ENCODE peak calls at places on chromosomes 13 and 19, in ten cellular contexts. A is heart right ventricle; B is neural progenitor cell; U is fibroblast of lung; F is aorta; K is heart left ventricle; W is HCT116; Z is ascending aorta; P is CD8-positive, alpha-beta T cell; C is left ventricle myocardium inferior. D is an unnamed sample. For H3K9me3, the result is how much of the 10 kb centered on the place peaks cover.

GRCh38 chr13:73190477-73190876 is 131.7 kb downstream of the KLF5 start:
- DNase-seq in K (no peak), F (no peak), A (no peak), Z (no peak), C (no peak), U (peak), B (no peak), P (no peak), W (no peak), D (no peak)

GRCh38 chr19:4717191-4717965 is 6.3 kb downstream of the DPP9 start:
- DNase-seq in P (no peak), K (no peak), W (no peak), A (no peak), F (no peak), Z (no peak), U (peak), B (no peak), C (no peak), D (no peak)

GRCh38 chr13:93775507-93776108 is 549.0 kb downstream of the GPC6 start:
- DNase-seq in Z (no peak), U (peak), A (no peak), W (no peak), K (no peak), P (no peak), B (no peak), F (no peak), C (no peak), D (no peak)

GRCh38 chr13:89267734-89268133 is 1596.6 kb downstream of the SLITRK5 start:
- DNase-seq in U (peak), P (no peak), K (no peak), F (no peak), B (no peak), C (no peak), A (no peak), Z (no peak), W (no peak), D (no peak)

GRCh38 chr13:112793545-112794445 is 104.0 kb downstream of the ATP11A start:
- DNase-seq in U (no peak), F (no peak), C (no peak), W (no peak), P (no peak), B (no peak), Z (no peak), K (no peak), A (no peak), D (peak)

GRCh38 chr19:17118957-17119356 is 43.4 kb downstream of the MYO9B start:
- DNase-seq in U (no peak), W (no peak), C (no peak), Z (no peak), P (no peak), B (no peak), K (no peak), F (no peak), A (no peak), D (no peak)

GRCh38 chr19:10812902-10813404 is 23.1 kb downstream of the TMED1 start:
- DNase-seq in A (no peak), W (no peak), B (no peak), C (no peak), K (peak), Z (peak), P (no peak), F (peak), U (peak), D (peak)

GRCh38 chr13:26571518-26571917 is 14.0 kb downstream of the WASF3 start:
- DNase-seq in U (no peak), B (no peak), C (no peak), Z (no peak), F (no peak), K (no peak), P (no peak), A (no peak), W (no peak), D (no peak)

GRCh38 chr13:100029930-100030329 is 48.3 kb downstream of the ZIC2 start:
- DNase-seq in Z (no peak), C (no peak), U (no peak), W (no peak), A (no peak), F (no peak), P (no peak), K (no peak), B (no peak), D (no peak)

GRCh38 chr13:43669101-43669500 is 117.7 kb downstream of the ENOX1 start:
- DNase-seq in W (no peak), P (no peak), Z (no peak), U (no peak), C (no peak), A (no peak), B (peak), K (no peak), F (no peak), D (no peak)

GRCh38 chr13:42007844-42008243 is 40.6 kb upstream of the DGKH start:
- DNase-seq in W (no peak), U (peak), Z (no peak), K (no peak), P (no peak), F (no peak), B (no peak), A (no peak), C (no peak), D (no peak)

GRCh38 chr13:46052314-46053161 is at the start of gene ZC3H13:
- DNase-seq in U (peak), F (peak), Z (peak), W (peak), K (peak), P (peak), A (peak), C (peak), B (peak), D (peak)

GRCh38 chr13:44107357-44108121 is 227.8 kb downstream of the LACC1 start:
- DNase-seq in C (no peak), A (no peak), B (no peak), W (no peak), F (no peak), P (no peak), Z (no peak), U (no peak), K (no peak), D (no peak)

GRCh38 chr13:51818771-51819511 is 15.0 kb upstream of the DHRS12 start:
- DNase-seq in K (no peak), U (peak), B (no peak), P (peak), A (no peak), F (peak), Z (no peak), W (no peak), C (no peak), D (no peak)

GRCh38 chr13:113941571-113942191 is 32.2 kb downstream of the C13orf46 start:
- DNase-seq in A (no peak), W (no peak), P (no peak), K (peak), C (peak), U (peak), F (no peak), Z (no peak), B (no peak), D (no peak)

GRCh38 chr19:6772028-6772865 is at the start of gene VAV1:
- DNase-seq in A (peak), C (peak), F (peak), P (peak), W (no peak), U (no peak), Z (peak), K (peak), B (no peak), D (no peak)

GRCh38 chr13:29849071-29849541 is 1.3 kb downstream of the UBL3 start:
- DNase-seq in W (no peak), F (peak), A (no peak), K (peak), C (no peak), Z (no peak), U (peak), P (peak), B (peak), D (no peak)

GRCh38 chr13:85969331-85969730 is 170.1 kb upstream of the SLITRK6 start:
- DNase-seq in B (no peak), W (no peak), K (no peak), A (no peak), U (no peak), C (no peak), Z (no peak), F (no peak), P (no peak), D (no peak)

GRCh38 chr13:110525328-110526319 is 35.9 kb downstream of the RAB20 start:
- DNase-seq in P (no peak), F (peak), C (no peak), U (no peak), W (no peak), B (no peak), Z (no peak), A (peak), K (peak), D (no peak)

GRCh38 chr13:105920375-105920774 is 615.1 kb downstream of the EFNB2 start:
- DNase-seq in W (peak), P (no peak), U (peak), Z (no peak), B (peak), C (no peak), K (no peak), A (no peak), F (no peak), D (no peak)

GRCh38 chr19:18709546-18709945 is 26.1 kb downstream of the CRTC1 start:
- DNase-seq in C (no peak), B (no peak), U (no peak), P (no peak), Z (no peak), F (no peak), A (no peak), W (no peak), K (no peak), D (no peak)

GRCh38 chr13:44904982-44905381 is 84.3 kb downstream of the NUFIP1 start:
- DNase-seq in Z (no peak), U (peak), B (no peak), W (no peak), C (peak), A (peak), P (no peak), K (peak), F (peak), D (peak)

GRCh38 chr13:41622545-41623429 is 165.4 kb downstream of the RGCC start:
- DNase-seq in Z (no peak), B (no peak), W (no peak), A (no peak), P (no peak), C (no peak), U (peak), K (no peak), F (no peak), D (no peak)

GRCh38 chr13:51311271-51311670 is 28.2 kb upstream of the SERPINE3 start:
- DNase-seq in A (no peak), F (no peak), P (no peak), C (no peak), U (no peak), K (no peak), Z (no peak), B (peak), W (no peak), D (no peak)

GRCh38 chr13:46605089-46605488 is 52.1 kb downstream of the LRCH1 start:
- DNase-seq in Z (no peak), F (no peak), U (peak), K (no peak), P (no peak), A (no peak), W (no peak), C (no peak), B (no peak), D (no peak)

GRCh38 chr19:42111384-42111783 is 20.9 kb downstream of the POU2F2 start:
- DNase-seq in U (peak), C (no peak), W (no peak), A (no peak), F (no peak), B (no peak), P (no peak), Z (no peak), K (no peak), D (no peak)

GRCh38 chr19:15107056-15108010 is at the start of gene SYDE1:
- DNase-seq in Z (no peak), U (peak), C (peak), W (no peak), P (no peak), B (peak), F (peak), A (peak), K (peak), D (peak)

GRCh38 chr13:52797176-52797575 is 51.3 kb downstream of the PCDH8 start:
- DNase-seq in W (no peak), B (no peak), F (no peak), A (no peak), Z (no peak), C (no peak), K (no peak), P (no peak), U (no peak), D (no peak)

GRCh38 chr13:113297370-113297871 is 382 bp downstream of the LAMP1 start:
- DNase-seq in Z (no peak), P (peak), B (no peak), C (no peak), W (no peak), A (no peak), U (peak), K (no peak), F (peak), D (no peak)

GRCh38 chr13:98071316-98071715 is 71.6 kb upstream of the FARP1 start:
- DNase-seq in U (no peak), B (no peak), W (no peak), C (no peak), P (no peak), K (no peak), F (no peak), Z (no peak), A (no peak), D (no peak)

GRCh38 chr19:3304871-3305423 is 61.4 kb upstream of the NFIC start:
- DNase-seq in Z (no peak), A (peak), B (peak), K (peak), P (peak), C (peak), W (peak), U (peak), F (peak), D (peak)

GRCh38 chr19:41376241-41376997 is at the start of gene TMEM91:
- DNase-seq in W (no peak), C (peak), F (peak), U (no peak), P (no peak), B (peak), K (peak), A (peak), Z (no peak), D (no peak)

GRCh38 chr19:16938211-16938610 is 49.4 kb downstream of the F2RL3 start:
- DNase-seq in U (no peak), C (no peak), B (no peak), W (no peak), F (no peak), A (no peak), K (no peak), P (no peak), Z (no peak), D (no peak)

GRCh38 chr13:52162279-52163101 is 3.1 kb upstream of the NEK3 start:
- DNase-seq in B (peak), Z (no peak), A (no peak), P (no peak), F (no peak), K (no peak), C (no peak), W (peak), U (peak), D (no peak)

GRCh38 chr19:3176715-3177501 is 1.7 kb upstream of the S1PR4 start:
- DNase-seq in B (no peak), C (no peak), F (no peak), P (peak), A (no peak), U (peak), Z (no peak), W (peak), K (no peak), D (no peak)

GRCh38 chr19:48745208-48745995 is 1.3 kb downstream of the IZUMO1 start:
- DNase-seq in B (peak), F (no peak), A (no peak), Z (no peak), U (peak), C (no peak), W (no peak), K (peak), P (peak), D (peak)

GRCh38 chr19:46716672-46717033 is 261 bp downstream of the PRKD2 start:
- DNase-seq in C (no peak), A (no peak), B (peak), K (no peak), P (no peak), U (no peak), Z (no peak), F (no peak), W (no peak), D (no peak)

GRCh38 chr19:50173144-50173543 is 10.1 kb upstream of the IZUMO2 start:
- DNase-seq in B (no peak), A (no peak), Z (no peak), P (no peak), W (no peak), C (no peak), U (no peak), K (no peak), F (no peak), D (no peak)

GRCh38 chr19:21314676-21315075 is 14.5 kb downstream of the ZNF708 start:
- DNase-seq in A (no peak), P (no peak), B (no peak), F (no peak), K (no peak), W (no peak), C (no peak), U (peak), Z (no peak), D (no peak)
- H3K9me3 ChIP-seq in A (under half), P (under half), B (under half), F (under half), K (under half), W (under half), C (under half), U (under half), Z (under half), D (under half)

GRCh38 chr19:33971073-33971472 is 174.4 kb downstream of the KCTD15 start:
- DNase-seq in U (no peak), F (no peak), Z (no peak), A (no peak), K (no peak), B (no peak), C (no peak), W (no peak), P (no peak), D (no peak)
- H3K9me3 ChIP-seq in U (under half), F (under half), Z (under half), A (under half), K (under half), B (under half), C (half or more), W (under half), P (under half), D (under half)

GRCh38 chr13:19156013-19156825 is 25.4 kb downstream of the TUBA3C start:
- DNase-seq in C (no peak), P (no peak), W (no peak), B (no peak), Z (no peak), K (no peak), F (no peak), A (no peak), U (no peak), D (no peak)
- H3K9me3 ChIP-seq in C (under half), P (under half), W (under half), B (under half), Z (under half), K (under half), F (under half), A (under half), U (under half), D (under half)

DNA sequence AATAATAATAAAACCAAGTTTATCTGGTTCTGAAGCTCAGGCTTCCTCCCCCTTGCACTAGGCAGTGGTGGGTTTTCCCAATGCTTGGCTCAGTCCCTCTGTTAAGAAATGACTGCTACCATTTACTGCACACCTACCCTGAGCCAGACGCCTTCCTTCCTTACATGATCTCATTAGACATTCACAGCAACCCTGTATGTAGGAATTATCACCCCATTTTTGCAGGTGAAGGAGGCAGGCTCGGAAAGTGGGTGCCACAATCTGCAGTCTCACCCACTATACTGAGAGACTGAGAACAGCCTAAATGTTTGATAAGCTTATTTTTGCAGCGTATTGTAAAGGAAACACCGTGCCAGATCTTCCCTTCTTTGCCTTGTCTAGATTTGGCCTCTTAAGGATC is 18.3 kb upstream of the CACNG8 start:
- DNase-seq in B (no peak), K (no peak), A (no peak), Z (no peak), U (no peak), P (no peak), F (no peak), C (no peak), W (no peak), D (no peak)
- H3K9me3 ChIP-seq in B (under half), K (under half), A (under half), Z (under half), U (under half), P (under half), F (under half), C (under half), W (under half), D (under half)

GRCh38 chr19:56808717-56809392 is 31.7 kb downstream of the PEG3 start:
- DNase-seq in K (no peak), P (no peak), W (no peak), C (no peak), U (no peak), F (no peak), B (no peak), A (no peak), Z (no peak), D (no peak)
- H3K9me3 ChIP-seq in K (under half), P (under half), W (under half), C (under half), U (under half), F (under half), B (under half), A (under half), Z (under half), D (under half)

DNA sequence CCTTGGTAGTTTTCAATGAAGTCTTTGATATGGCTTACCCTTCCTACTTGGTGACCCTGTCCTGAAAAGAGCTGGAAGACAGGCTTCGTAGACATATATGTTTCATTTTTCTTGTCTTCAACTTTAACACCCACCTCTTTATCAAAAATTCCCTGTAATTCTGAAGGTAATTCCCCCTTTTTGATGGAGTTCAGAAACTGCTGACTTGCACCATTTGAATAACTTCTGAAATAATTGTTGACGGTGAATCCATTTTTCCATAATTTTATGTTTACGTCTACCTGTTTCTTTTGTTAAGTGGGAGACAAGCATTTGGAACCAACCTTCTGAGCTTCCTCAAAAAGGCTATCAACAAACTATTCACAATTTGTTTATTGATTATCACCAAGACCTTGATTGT is 14.6 kb upstream of the ZNF177 start:
- DNase-seq in K (no peak), P (no peak), A (no peak), W (no peak), F (no peak), C (no peak), Z (no peak), B (no peak), U (no peak), D (no peak)
- H3K9me3 ChIP-seq in K (under half), P (under half), A (half or more), W (under half), F (under half), C (half or more), Z (half or more), B (half or more), U (under half), D (under half)

GRCh38 chr19:52646571-52647222 is 8.5 kb upstream of the ZNF83 start:
- DNase-seq in F (no peak), U (peak), K (no peak), Z (no peak), B (no peak), P (no peak), C (no peak), A (no peak), W (no peak), D (no peak)
- H3K9me3 ChIP-seq in F (under half), U (under half), K (under half), Z (under half), B (under half), P (under half), C (under half), A (under half), W (under half), D (under half)

D was measured in right atrium auricular region.